ENCODE peak calls at places on chromosomes 7 and 10, in nine cellular contexts. One of them, this sample, is unnamed.

GRCh38 chr7:93973134-93973533 is 31.0 kb downstream of the BET1 start:
- DNase-seq in IMR-90: peak
- DNase-seq in astrocyte: peak
- DNase-seq in PC-9: no peak
- DNase-seq in PC-3: peak
- DNase-seq in WERI-Rb-1: no peak
- DNase-seq in A549: no peak
- DNase-seq in breast epithelium: no peak
- DNase-seq in H9: no peak
- DNase-seq in this sample: no peak

GRCh38 chr7:66277492-66277891 is 72.4 kb downstream of the TPST1 start:
- DNase-seq in IMR-90: peak
- DNase-seq in astrocyte: no peak
- DNase-seq in PC-9: no peak
- DNase-seq in PC-3: no peak
- DNase-seq in WERI-Rb-1: no peak
- DNase-seq in A549: no peak
- DNase-seq in breast epithelium: no peak
- DNase-seq in H9: no peak
- DNase-seq in this sample: no peak

GRCh38 chr10:117550599-117551321 is 8.2 kb downstream of the EMX2 start:
- DNase-seq in IMR-90: no peak
- DNase-seq in astrocyte: no peak
- DNase-seq in PC-9: no peak
- DNase-seq in PC-3: no peak
- DNase-seq in WERI-Rb-1: no peak
- DNase-seq in A549: no peak
- DNase-seq in breast epithelium: no peak
- DNase-seq in H9: no peak
- DNase-seq in this sample: no peak

GRCh38 chr10:110912374-110912773 is 6.6 kb downstream of the BBIP1 start:
- DNase-seq in IMR-90: peak
- DNase-seq in astrocyte: peak
- DNase-seq in PC-9: no peak
- DNase-seq in PC-3: peak
- DNase-seq in WERI-Rb-1: no peak
- DNase-seq in A549: no peak
- DNase-seq in breast epithelium: no peak
- DNase-seq in H9: no peak
- DNase-seq in this sample: no peak

GRCh38 chr10:126929391-126929790 is 24.2 kb downstream of the DOCK1 start:
- DNase-seq in IMR-90: no peak
- DNase-seq in astrocyte: no peak
- DNase-seq in PC-9: no peak
- DNase-seq in PC-3: no peak
- DNase-seq in WERI-Rb-1: no peak
- DNase-seq in A549: no peak
- DNase-seq in breast epithelium: no peak
- DNase-seq in H9: no peak
- DNase-seq in this sample: no peak

GRCh38 chr10:27747096-27747451 is 1.5 kb upstream of the MKX start:
- DNase-seq in IMR-90: peak
- DNase-seq in astrocyte: no peak
- DNase-seq in PC-9: no peak
- DNase-seq in PC-3: no peak
- DNase-seq in WERI-Rb-1: no peak
- DNase-seq in A549: no peak
- DNase-seq in breast epithelium: no peak
- DNase-seq in H9: peak
- DNase-seq in this sample: no peak

GRCh38 chr10:128040681-128041080 is 85.5 kb downstream of the MKI67 start:
- DNase-seq in IMR-90: no peak
- DNase-seq in astrocyte: no peak
- DNase-seq in PC-9: no peak
- DNase-seq in PC-3: no peak
- DNase-seq in WERI-Rb-1: no peak
- DNase-seq in A549: no peak
- DNase-seq in breast epithelium: no peak
- DNase-seq in H9: no peak
- DNase-seq in this sample: no peak

GRCh38 chr7:97026705-97027426 is 2.2 kb upstream of the DLX5 start:
- DNase-seq in IMR-90: no peak
- DNase-seq in astrocyte: no peak
- DNase-seq in PC-9: no peak
- DNase-seq in PC-3: no peak
- DNase-seq in WERI-Rb-1: no peak
- DNase-seq in A549: no peak
- DNase-seq in breast epithelium: no peak
- DNase-seq in H9: no peak
- DNase-seq in this sample: no peak

GRCh38 chr7:130912910-130913720 is 179.1 kb upstream of the KLF14 start:
- DNase-seq in IMR-90: peak
- DNase-seq in astrocyte: peak
- DNase-seq in PC-9: peak
- DNase-seq in PC-3: peak
- DNase-seq in WERI-Rb-1: no peak
- DNase-seq in A549: no peak
- DNase-seq in breast epithelium: peak
- DNase-seq in H9: no peak
- DNase-seq in this sample: peak

GRCh38 chr10:104258209-104258608 is 3.5 kb downstream of the GSTO1 start:
- DNase-seq in IMR-90: no peak
- DNase-seq in astrocyte: no peak
- DNase-seq in PC-9: no peak
- DNase-seq in PC-3: no peak
- DNase-seq in WERI-Rb-1: no peak
- DNase-seq in A549: no peak
- DNase-seq in breast epithelium: no peak
- DNase-seq in H9: no peak
- DNase-seq in this sample: no peak

GRCh38 chr10:104254493-104255243 is at the start of gene GSTO1:
- DNase-seq in IMR-90: peak
- DNase-seq in astrocyte: peak
- DNase-seq in PC-9: peak
- DNase-seq in PC-3: peak
- DNase-seq in WERI-Rb-1: peak
- DNase-seq in A549: peak
- DNase-seq in breast epithelium: peak
- DNase-seq in H9: peak
- DNase-seq in this sample: peak

GRCh38 chr10:104257235-104257634 is 2.5 kb downstream of the GSTO1 start:
- DNase-seq in IMR-90: no peak
- DNase-seq in astrocyte: no peak
- DNase-seq in PC-9: no peak
- DNase-seq in PC-3: no peak
- DNase-seq in WERI-Rb-1: no peak
- DNase-seq in A549: no peak
- DNase-seq in breast epithelium: no peak
- DNase-seq in H9: no peak
- DNase-seq in this sample: no peak

GRCh38 chr10:104255244-104255981 is 721 bp downstream of the GSTO1 start:
- DNase-seq in IMR-90: peak
- DNase-seq in astrocyte: peak
- DNase-seq in PC-9: no peak
- DNase-seq in PC-3: peak
- DNase-seq in WERI-Rb-1: no peak
- DNase-seq in A549: peak
- DNase-seq in breast epithelium: no peak
- DNase-seq in H9: no peak
- DNase-seq in this sample: peak

DNA sequence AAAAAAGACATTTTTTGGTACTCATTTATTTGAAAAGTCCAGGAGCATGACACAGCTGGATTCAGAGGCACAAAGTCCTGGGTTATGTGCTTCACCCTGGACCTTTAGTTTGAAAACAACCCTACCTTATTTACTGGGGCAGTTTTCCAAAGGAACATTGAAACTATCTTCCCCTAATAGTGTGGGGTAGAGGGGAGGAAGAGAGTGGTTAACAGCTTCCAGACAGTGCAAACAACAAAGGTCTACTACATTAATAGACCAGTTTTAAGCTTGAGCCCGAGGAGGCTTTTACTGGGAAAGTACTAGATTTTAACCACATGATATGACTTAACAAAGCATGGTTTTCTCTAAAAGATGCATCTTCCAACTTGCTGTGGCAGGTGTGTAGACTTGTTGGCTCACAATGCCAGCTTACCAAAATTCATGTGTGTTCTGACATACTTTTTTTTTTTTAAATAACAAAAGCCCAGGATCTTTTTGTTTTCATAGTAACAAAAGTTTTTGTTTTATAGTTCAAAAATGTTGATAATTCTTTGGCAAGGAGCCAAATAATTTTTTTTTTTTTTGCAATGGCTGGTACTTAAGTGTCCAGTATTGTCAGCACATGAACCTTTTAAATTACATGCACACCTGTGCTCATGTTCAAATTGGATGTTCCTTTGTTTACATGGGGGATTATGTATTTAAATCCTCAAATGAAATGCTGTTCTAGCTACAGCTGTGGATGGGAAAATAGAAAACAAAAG is 1.8 kb downstream of the GSTO1 start:
- DNase-seq in IMR-90: no peak
- DNase-seq in astrocyte: no peak
- DNase-seq in PC-9: no peak
- DNase-seq in PC-3: peak
- DNase-seq in WERI-Rb-1: no peak
- DNase-seq in A549: no peak
- DNase-seq in breast epithelium: no peak
- DNase-seq in H9: no peak
- DNase-seq in this sample: no peak
- H3K27ac ChIP-seq in IMR-90: peak
- H3K27ac ChIP-seq in astrocyte: peak
- H3K27ac ChIP-seq in PC-9: peak
- H3K27ac ChIP-seq in PC-3: peak
- H3K27ac ChIP-seq in WERI-Rb-1: no peak
- H3K27ac ChIP-seq in A549: peak
- H3K27ac ChIP-seq in breast epithelium: peak
- H3K27ac ChIP-seq in H9: no peak
- H3K27ac ChIP-seq in this sample: no peak

GRCh38 chr7:21719846-21720245 is 177.0 kb downstream of the DNAH11 start:
- DNase-seq in IMR-90: no peak
- DNase-seq in astrocyte: no peak
- DNase-seq in PC-9: no peak
- DNase-seq in PC-3: no peak
- DNase-seq in WERI-Rb-1: no peak
- DNase-seq in A549: no peak
- DNase-seq in breast epithelium: no peak
- DNase-seq in H9: no peak
- DNase-seq in this sample: no peak

GRCh38 chr7:21724562-21724961 is 181.7 kb downstream of the DNAH11 start:
- DNase-seq in IMR-90: no peak
- DNase-seq in astrocyte: no peak
- DNase-seq in PC-9: no peak
- DNase-seq in PC-3: no peak
- DNase-seq in WERI-Rb-1: no peak
- DNase-seq in A549: no peak
- DNase-seq in breast epithelium: no peak
- DNase-seq in H9: no peak
- DNase-seq in this sample: no peak

GRCh38 chr7:21717323-21717722 is 174.5 kb downstream of the DNAH11 start:
- DNase-seq in IMR-90: no peak
- DNase-seq in astrocyte: no peak
- DNase-seq in PC-9: no peak
- DNase-seq in PC-3: no peak
- DNase-seq in WERI-Rb-1: no peak
- DNase-seq in A549: no peak
- DNase-seq in breast epithelium: no peak
- DNase-seq in H9: no peak
- DNase-seq in this sample: no peak

GRCh38 chr7:21722371-21722770 is 179.5 kb downstream of the DNAH11 start:
- DNase-seq in IMR-90: no peak
- DNase-seq in astrocyte: no peak
- DNase-seq in PC-9: no peak
- DNase-seq in PC-3: no peak
- DNase-seq in WERI-Rb-1: no peak
- DNase-seq in A549: no peak
- DNase-seq in breast epithelium: no peak
- DNase-seq in H9: no peak
- DNase-seq in this sample: peak
- TF ChIP-seq CTCF in IMR-90: no peak
- TF ChIP-seq CTCF in astrocyte: peak
- TF ChIP-seq CTCF in PC-9: peak
- TF ChIP-seq CTCF in PC-3: peak
- TF ChIP-seq CTCF in WERI-Rb-1: no peak
- TF ChIP-seq CTCF in A549: no peak
- TF ChIP-seq CTCF in breast epithelium: no peak
- TF ChIP-seq CTCF in H9: peak
- TF ChIP-seq CTCF in this sample: peak

GRCh38 chr7:116316838-116317612 is 106.7 kb downstream of the TES start:
- DNase-seq in IMR-90: peak
- DNase-seq in astrocyte: peak
- DNase-seq in PC-9: peak
- DNase-seq in PC-3: peak
- DNase-seq in WERI-Rb-1: no peak
- DNase-seq in A549: peak
- DNase-seq in breast epithelium: peak
- DNase-seq in H9: no peak
- DNase-seq in this sample: peak

GRCh38 chr7:116315293-116315692 is 105.0 kb downstream of the TES start:
- DNase-seq in IMR-90: peak
- DNase-seq in astrocyte: peak
- DNase-seq in PC-9: peak
- DNase-seq in PC-3: no peak
- DNase-seq in WERI-Rb-1: no peak
- DNase-seq in A549: peak
- DNase-seq in breast epithelium: no peak
- DNase-seq in H9: no peak
- DNase-seq in this sample: peak

GRCh38 chr7:116315803-116316202 is 105.5 kb downstream of the TES start:
- DNase-seq in IMR-90: no peak
- DNase-seq in astrocyte: no peak
- DNase-seq in PC-9: no peak
- DNase-seq in PC-3: no peak
- DNase-seq in WERI-Rb-1: no peak
- DNase-seq in A549: no peak
- DNase-seq in breast epithelium: no peak
- DNase-seq in H9: no peak
- DNase-seq in this sample: no peak

GRCh38 chr7:116322541-116322940 is 112.2 kb downstream of the TES start:
- DNase-seq in IMR-90: peak
- DNase-seq in astrocyte: peak
- DNase-seq in PC-9: no peak
- DNase-seq in PC-3: no peak
- DNase-seq in WERI-Rb-1: no peak
- DNase-seq in A549: no peak
- DNase-seq in breast epithelium: no peak
- DNase-seq in H9: no peak
- DNase-seq in this sample: no peak

GRCh38 chr7:116317907-116318306 is 107.6 kb downstream of the TES start:
- DNase-seq in IMR-90: no peak
- DNase-seq in astrocyte: peak
- DNase-seq in PC-9: peak
- DNase-seq in PC-3: peak
- DNase-seq in WERI-Rb-1: no peak
- DNase-seq in A549: no peak
- DNase-seq in breast epithelium: no peak
- DNase-seq in H9: no peak
- DNase-seq in this sample: no peak
- H3K27ac ChIP-seq in IMR-90: peak
- H3K27ac ChIP-seq in astrocyte: peak
- H3K27ac ChIP-seq in PC-9: peak
- H3K27ac ChIP-seq in PC-3: peak
- H3K27ac ChIP-seq in WERI-Rb-1: no peak
- H3K27ac ChIP-seq in A549: peak
- H3K27ac ChIP-seq in breast epithelium: peak
- H3K27ac ChIP-seq in H9: no peak
- H3K27ac ChIP-seq in this sample: peak

GRCh38 chr7:140122975-140123374 is 53.8 kb downstream of the KDM7A start:
- DNase-seq in IMR-90: no peak
- DNase-seq in astrocyte: no peak
- DNase-seq in PC-9: no peak
- DNase-seq in PC-3: no peak
- DNase-seq in WERI-Rb-1: no peak
- DNase-seq in A549: no peak
- DNase-seq in breast epithelium: no peak
- DNase-seq in H9: no peak
- DNase-seq in this sample: no peak
- TF ChIP-seq CTCF in IMR-90: no peak
- TF ChIP-seq CTCF in astrocyte: no peak
- TF ChIP-seq CTCF in PC-9: no peak
- TF ChIP-seq CTCF in PC-3: no peak
- TF ChIP-seq CTCF in WERI-Rb-1: no peak
- TF ChIP-seq CTCF in A549: no peak
- TF ChIP-seq CTCF in breast epithelium: no peak
- TF ChIP-seq CTCF in H9: no peak
- TF ChIP-seq CTCF in this sample: no peak

This sample was measured in RWPE1.